ENCODE peak calls at places on chromosomes 4 and X, in nine cellular contexts. H is HCT116, M is lung, Z is heart left ventricle, X is breast epithelium, R is cardiac fibroblast, D is lower lobe of right lung, B is left lung, J is GM10248. L is an unnamed sample.

GRCh38 chrX:56788229-56788628 is 59.2 kb downstream of the NBDY start:
- DNase-seq in H (no peak), M (no peak), Z (no peak), X (no peak), R (no peak), D (no peak), B (peak), J (no peak), L (no peak)

GRCh38 chr4:23717528-23718248 is 172.2 kb downstream of the PPARGC1A start:
- DNase-seq in H (no peak), M (no peak), Z (no peak), X (no peak), R (peak), D (no peak), B (no peak), J (peak), L (peak)

GRCh38 chr4:143347495-143347894 is 10.8 kb downstream of the GAB1 start:
- DNase-seq in H (no peak), M (no peak), Z (no peak), X (no peak), R (no peak), D (no peak), B (no peak), J (no peak), L (no peak)

GRCh38 chrX:10447577-10448214 is 172.7 kb downstream of the MID1 start:
- DNase-seq in H (no peak), M (no peak), Z (no peak), X (peak), R (peak), D (no peak), B (no peak), J (no peak), L (no peak)

GRCh38 chr4:150668824-150669223 is 86.9 kb downstream of the MAB21L2 start:
- DNase-seq in H (no peak), M (no peak), Z (no peak), X (no peak), R (no peak), D (no peak), B (no peak), J (no peak), L (no peak)

GRCh38 chr4:6929339-6929734 is 19.7 kb downstream of the TBC1D14 start:
- DNase-seq in H (no peak), M (no peak), Z (no peak), X (no peak), R (no peak), D (no peak), B (no peak), J (no peak), L (no peak)

GRCh38 chr4:3716876-3717235 is 49.3 kb upstream of the ADRA2C start:
- DNase-seq in H (no peak), M (no peak), Z (no peak), X (no peak), R (no peak), D (peak), B (no peak), J (no peak), L (no peak)

GRCh38 chr4:157996061-157996460 is 176.8 kb downstream of the GASK1B start:
- DNase-seq in H (no peak), M (no peak), Z (no peak), X (no peak), R (no peak), D (no peak), B (no peak), J (no peak), L (no peak)

GRCh38 chr4:81032174-81032551 is 1.7 kb downstream of the BMP3 start:
- DNase-seq in H (no peak), M (no peak), Z (no peak), X (no peak), R (no peak), D (no peak), B (no peak), J (no peak), L (no peak)

GRCh38 chrX:39613508-39613921 is 484.2 kb downstream of the BCOR start:
- DNase-seq in H (no peak), M (no peak), Z (peak), X (peak), R (no peak), D (peak), B (no peak), J (peak), L (peak)

GRCh38 chr4:73707918-73708577 is 32.3 kb upstream of the CXCL8 start:
- DNase-seq in H (peak), M (peak), Z (peak), X (no peak), R (peak), D (peak), B (peak), J (no peak), L (no peak)

GRCh38 chr4:158020175-158020574 is 152.7 kb downstream of the GASK1B start:
- DNase-seq in H (peak), M (no peak), Z (peak), X (no peak), R (peak), D (no peak), B (peak), J (no peak), L (no peak)

GRCh38 chr4:82371398-82371972 is 2.3 kb downstream of the HNRNPD start:
- DNase-seq in H (no peak), M (no peak), Z (no peak), X (no peak), R (no peak), D (no peak), B (no peak), J (no peak), L (no peak)

GRCh38 chrX:47185241-47185640 is 8.4 kb upstream of the UBA1 start:
- DNase-seq in H (no peak), M (no peak), Z (no peak), X (no peak), R (no peak), D (no peak), B (no peak), J (no peak), L (no peak)

GRCh38 chr4:95170176-95170575 is 378.6 kb downstream of the UNC5C start:
- DNase-seq in H (no peak), M (no peak), Z (no peak), X (no peak), R (no peak), D (no peak), B (no peak), J (no peak), L (no peak)

GRCh38 chr4:95165926-95166524 is 382.7 kb downstream of the UNC5C start:
- DNase-seq in H (peak), M (peak), Z (peak), X (no peak), R (peak), D (no peak), B (no peak), J (peak), L (peak)

GRCh38 chr4:95162867-95163266 is 385.9 kb downstream of the UNC5C start:
- DNase-seq in H (no peak), M (no peak), Z (no peak), X (no peak), R (no peak), D (no peak), B (no peak), J (no peak), L (no peak)

GRCh38 chr4:95161781-95162469 is 386.8 kb downstream of the UNC5C start:
- DNase-seq in H (no peak), M (no peak), Z (no peak), X (no peak), R (no peak), D (no peak), B (no peak), J (no peak), L (no peak)

GRCh38 chr4:95167809-95168208 is 381.0 kb downstream of the UNC5C start:
- DNase-seq in H (no peak), M (no peak), Z (no peak), X (no peak), R (peak), D (no peak), B (no peak), J (no peak), L (no peak)
- TF ChIP-seq CTCF in H (peak), M (no peak), Z (no peak), X (no peak), R (no peak), D (no peak), B (no peak), J (no peak), L (no peak)

GRCh38 chrX:134603806-134604700 is 54.2 kb downstream of the PLAC1 start:
- DNase-seq in H (peak), M (no peak), Z (no peak), X (no peak), R (peak), D (no peak), B (no peak), J (no peak), L (no peak)
- TF ChIP-seq CTCF in H (no peak), M (no peak), Z (no peak), X (no peak), R (peak), D (no peak), B (no peak), J (no peak), L (no peak)

GRCh38 chr4:8044699-8045098 is 105.0 kb upstream of the AFAP1 start:
- DNase-seq in H (no peak), M (no peak), Z (no peak), X (no peak), R (no peak), D (no peak), B (no peak), J (no peak), L (no peak)

GRCh38 chr4:8044244-8044643 is 104.6 kb upstream of the AFAP1 start:
- DNase-seq in H (no peak), M (no peak), Z (no peak), X (no peak), R (no peak), D (no peak), B (no peak), J (no peak), L (no peak)

GRCh38 chr4:8046925-8047541 is 107.4 kb upstream of the AFAP1 start:
- DNase-seq in H (no peak), M (no peak), Z (no peak), X (no peak), R (no peak), D (no peak), B (no peak), J (no peak), L (peak)

GRCh38 chr4:8047837-8048678 is 108.4 kb upstream of the AFAP1 start:
- DNase-seq in H (no peak), M (no peak), Z (no peak), X (no peak), R (no peak), D (no peak), B (no peak), J (no peak), L (no peak)

GRCh38 chr4:8045909-8046308 is 106.2 kb upstream of the AFAP1 start:
- DNase-seq in H (no peak), M (no peak), Z (no peak), X (no peak), R (no peak), D (no peak), B (no peak), J (no peak), L (no peak)
- TF ChIP-seq CTCF in H (no peak), M (no peak), Z (no peak), X (no peak), R (no peak), D (no peak), B (no peak), J (no peak), L (no peak)

DNA sequence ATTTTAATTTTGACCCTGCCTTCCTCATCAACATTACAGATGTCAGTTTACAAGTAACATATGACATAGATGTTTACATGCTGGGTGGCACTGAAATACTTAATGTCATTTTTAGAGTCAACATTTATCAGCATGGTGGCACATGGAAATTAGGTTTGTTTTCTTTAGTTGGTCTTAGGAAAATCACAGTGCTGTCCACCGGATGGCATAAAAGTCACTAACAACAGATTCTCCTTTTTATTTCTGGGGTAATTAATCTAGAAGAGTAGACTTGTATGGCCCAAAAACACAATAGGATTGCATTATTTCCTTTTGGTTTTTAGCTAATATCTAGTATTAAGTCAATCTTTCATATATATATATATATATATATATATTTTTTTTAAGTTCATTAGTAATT is 88.6 kb upstream of the HHIP start:
- DNase-seq in H (no peak), M (no peak), Z (no peak), X (no peak), R (peak), D (no peak), B (no peak), J (no peak), L (no peak)
- TF ChIP-seq CTCF in H (no peak), M (no peak), Z (no peak), X (no peak), R (peak), D (no peak), B (no peak), J (no peak), L (no peak)

GRCh38 chr4:100311181-100311580 is 120.9 kb upstream of the DDIT4L start:
- DNase-seq in H (peak), M (no peak), Z (no peak), X (no peak), R (no peak), D (no peak), B (no peak), J (no peak), L (no peak)
- TF ChIP-seq CTCF in H (peak), M (no peak), Z (no peak), X (no peak), R (peak), D (no peak), B (no peak), J (no peak), L (no peak)

GRCh38 chr4:165058676-165059075 is 5.0 kb downstream of the TRIM75 start:
- DNase-seq in H (no peak), M (no peak), Z (no peak), X (no peak), R (no peak), D (no peak), B (no peak), J (no peak), L (no peak)

GRCh38 chr4:165055601-165056000 is 1.9 kb downstream of the TRIM75 start:
- DNase-seq in H (no peak), M (no peak), Z (no peak), X (no peak), R (no peak), D (no peak), B (no peak), J (no peak), L (no peak)

DNA sequence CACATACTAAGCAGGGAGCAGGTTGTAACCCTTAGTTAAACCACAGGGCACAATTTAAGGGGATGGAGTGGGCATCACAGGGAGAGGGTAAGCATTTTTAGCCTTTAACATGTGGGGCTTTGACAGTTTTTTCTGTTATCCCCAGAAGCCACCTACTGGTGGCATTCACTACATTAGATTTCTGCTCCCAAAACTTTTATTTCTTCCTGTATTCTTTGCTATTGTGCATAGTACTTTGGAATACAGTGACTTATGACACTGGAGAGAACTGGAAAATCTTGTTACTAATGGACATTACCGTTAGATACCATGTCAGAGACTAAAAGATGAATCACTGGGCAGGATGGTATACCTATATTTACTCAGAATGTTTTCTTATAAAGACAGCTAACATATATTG is 7.3 kb downstream of the TRIM75 start:
- DNase-seq in H (no peak), M (no peak), Z (no peak), X (no peak), R (no peak), D (no peak), B (no peak), J (no peak), L (no peak)
- TF ChIP-seq CTCF in H (no peak), M (no peak), Z (no peak), X (no peak), R (peak), D (no peak), B (no peak), J (no peak), L (peak)

DNA sequence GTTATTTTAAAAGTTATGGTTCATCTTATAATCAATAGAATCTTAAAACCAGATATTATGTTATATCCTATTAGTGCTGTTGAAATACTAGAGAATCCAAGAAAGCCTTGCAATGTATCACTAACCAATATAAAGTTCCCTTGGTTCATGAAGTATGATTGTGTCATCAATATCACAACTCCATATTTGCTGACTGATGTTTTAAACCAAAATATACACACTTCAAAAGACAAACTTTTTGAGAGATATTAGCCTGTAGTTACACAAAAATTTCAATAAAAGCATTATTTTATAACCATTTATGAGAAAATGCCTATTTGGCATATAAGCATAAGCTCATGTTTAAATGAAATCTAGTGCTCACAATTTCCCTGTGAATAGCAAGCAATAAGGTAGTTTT is 198.6 kb downstream of the CENPC start:
- DNase-seq in H (no peak), M (no peak), Z (no peak), X (no peak), R (no peak), D (no peak), B (no peak), J (no peak), L (no peak)
- TF ChIP-seq CTCF in H (no peak), M (no peak), Z (no peak), X (no peak), R (no peak), D (no peak), B (no peak), J (no peak), L (no peak)

GRCh38 chrX:135914404-135914803 is 20.9 kb downstream of the SAGE1 start:
- DNase-seq in H (no peak), M (no peak), Z (no peak), X (no peak), R (no peak), D (no peak), B (no peak), J (no peak), L (no peak)
- TF ChIP-seq CTCF in H (no peak), M (no peak), Z (no peak), X (no peak), R (no peak), D (no peak), B (no peak), J (no peak), L (no peak)

GRCh38 chr4:120842046-120842445 is 80.5 kb downstream of the PRDM5 start:
- DNase-seq in H (no peak), M (no peak), Z (no peak), X (no peak), R (peak), D (no peak), B (no peak), J (no peak), L (no peak)

GRCh38 chr4:120847019-120847582 is 75.4 kb downstream of the PRDM5 start:
- DNase-seq in H (no peak), M (no peak), Z (no peak), X (no peak), R (no peak), D (no peak), B (no peak), J (no peak), L (no peak)

GRCh38 chr4:120844528-120844921 is 78.0 kb downstream of the PRDM5 start:
- DNase-seq in H (no peak), M (no peak), Z (no peak), X (no peak), R (no peak), D (no peak), B (no peak), J (no peak), L (peak)

GRCh38 chr4:120841580-120841979 is 80.9 kb downstream of the PRDM5 start:
- DNase-seq in H (no peak), M (no peak), Z (no peak), X (no peak), R (peak), D (no peak), B (no peak), J (no peak), L (peak)

GRCh38 chr4:120843840-120844527 is 78.5 kb downstream of the PRDM5 start:
- DNase-seq in H (no peak), M (no peak), Z (no peak), X (no peak), R (no peak), D (peak), B (peak), J (no peak), L (peak)
- TF ChIP-seq CTCF in H (no peak), M (no peak), Z (peak), X (no peak), R (peak), D (peak), B (peak), J (no peak), L (no peak)

DNA sequence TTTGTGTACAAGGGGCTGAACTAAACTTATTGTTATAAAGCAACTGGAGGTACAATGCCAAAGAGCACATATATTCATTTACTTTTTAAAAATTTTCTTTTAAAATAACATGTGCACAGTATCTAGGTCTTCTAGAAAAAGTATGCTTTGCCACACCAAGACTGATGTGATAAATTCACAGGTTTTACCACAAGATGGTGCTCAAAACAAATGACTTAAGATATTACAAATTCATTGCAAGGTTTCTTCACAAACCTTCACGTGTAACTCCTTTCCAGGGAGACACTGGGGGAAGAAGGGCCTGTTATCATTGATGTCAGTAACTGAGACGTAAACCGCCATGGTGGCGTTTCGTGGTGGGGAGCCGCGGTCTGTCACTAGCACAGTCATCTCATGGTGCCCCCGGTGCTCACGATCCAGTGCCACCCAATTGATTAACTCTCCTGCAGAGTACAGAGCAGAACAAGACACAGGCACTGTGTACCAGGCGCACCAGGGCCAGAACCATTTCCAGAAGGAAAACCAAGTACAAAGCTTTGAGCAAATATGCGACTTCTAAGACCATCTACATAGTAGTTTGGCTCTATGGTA is 162.2 kb downstream of the DCHS2 start:
- DNase-seq in H (no peak), M (no peak), Z (no peak), X (no peak), R (peak), D (no peak), B (no peak), J (peak), L (peak)
- TF ChIP-seq CTCF in H (peak), M (no peak), Z (peak), X (peak), R (peak), D (peak), B (no peak), J (peak), L (peak)